ENCODE peak calls at places on chromosomes 12 and 14, in four cellular contexts. R, H, W and E are unnamed samples.

GRCh38 chr12:12823308-12823707 is 10.2 kb downstream of the DDX47 start:
- DNase-seq in H (no peak), W (no peak), R (peak), E (no peak)

GRCh38 chr14:20606190-20606901 is 15.2 kb upstream of the RNASE12 start:
- DNase-seq in W (no peak), R (no peak), H (no peak), E (peak)

GRCh38 chr14:66827182-66827581 is 319.2 kb downstream of the GPHN start:
- DNase-seq in H (no peak), W (no peak), R (no peak), E (no peak)

GRCh38 chr12:26122681-26123481 is 2.0 kb downstream of the BHLHE41 start:
- DNase-seq in H (peak), W (no peak), R (peak), E (peak)

GRCh38 chr12:13234045-13234641 is 37.6 kb downstream of the EMP1 start:
- DNase-seq in W (peak), R (peak), H (no peak), E (peak)

GRCh38 chr14:90091393-90091792 is 29.6 kb downstream of the KCNK13 start:
- DNase-seq in R (peak), W (no peak), H (no peak), E (no peak)

GRCh38 chr12:100247765-100248164 is 19.1 kb downstream of the DEPDC4 start:
- DNase-seq in R (no peak), W (no peak), H (no peak), E (no peak)

GRCh38 chr12:87816186-87816585 is 213.0 kb downstream of the C12orf50 start:
- DNase-seq in R (peak), H (no peak), W (no peak), E (no peak)

GRCh38 chr14:91088585-91088984 is 25.3 kb upstream of the DGLUCY start:
- DNase-seq in R (no peak), W (no peak), H (no peak), E (peak)

GRCh38 chr12:76633415-76633814 is 73.8 kb upstream of the OSBPL8 start:
- DNase-seq in R (no peak), H (no peak), W (no peak), E (no peak)

GRCh38 chr12:103503546-103504480 is 8.0 kb upstream of the C12orf42 start:
- DNase-seq in R (no peak), H (peak), W (peak), E (peak)

GRCh38 chr14:58288106-58288792 is 10.1 kb upstream of the ARID4A start:
- DNase-seq in H (no peak), W (no peak), R (no peak), E (no peak)

GRCh38 chr12:92340441-92341332 is 195.0 kb upstream of the BTG1 start:
- DNase-seq in W (no peak), R (no peak), H (no peak), E (no peak)

GRCh38 chr12:94242871-94243270 is 94.5 kb downstream of the PLXNC1 start:
- DNase-seq in R (no peak), W (no peak), H (no peak), E (no peak)

GRCh38 chr12:29416748-29417147 is 35.8 kb upstream of the ERGIC2 start:
- DNase-seq in R (peak), H (no peak), W (no peak), E (no peak)

GRCh38 chr14:103801459-103801858 is 45.9 kb downstream of the PPP1R13B start:
- DNase-seq in H (no peak), W (no peak), R (peak), E (no peak)

GRCh38 chr14:76917759-76918175 is 91.6 kb downstream of the LRRC74A start:
- DNase-seq in R (peak), H (peak), W (no peak), E (peak)

GRCh38 chr12:106058256-106059182 is 80.2 kb downstream of the NUAK1 start:
- DNase-seq in H (no peak), R (peak), W (no peak), E (no peak)

GRCh38 chr12:98595152-98595988 is 1.9 kb downstream of the SLC25A3 start:
- DNase-seq in H (no peak), W (no peak), R (peak), E (no peak)

GRCh38 chr14:89507521-89507920 is 90.5 kb upstream of the FOXN3 start:
- DNase-seq in W (peak), H (no peak), R (peak), E (no peak)

GRCh38 chr12:119835068-119835467 is 42.1 kb downstream of the CIT start:
- DNase-seq in R (no peak), H (no peak), W (no peak), E (no peak)

GRCh38 chr12:88703790-88704189 is 123.5 kb upstream of the KITLG start:
- DNase-seq in W (no peak), R (peak), H (no peak), E (no peak)

GRCh38 chr14:89524412-89524811 is 107.4 kb upstream of the FOXN3 start:
- DNase-seq in R (no peak), W (no peak), H (no peak), E (no peak)

GRCh38 chr12:52244615-52244994 is 11.6 kb downstream of the KRT7 start:
- DNase-seq in R (no peak), H (no peak), W (no peak), E (no peak)

GRCh38 chr14:56284641-56285040 is 166.4 kb downstream of the PELI2 start:
- DNase-seq in W (no peak), H (no peak), R (no peak), E (no peak)

GRCh38 chr14:80426686-80427085 is 215.4 kb upstream of the DIO2 start:
- DNase-seq in R (peak), W (no peak), H (no peak), E (no peak)

GRCh38 chr12:105092336-105092735 is 8.1 kb upstream of the ALDH1L2 start:
- DNase-seq in H (no peak), W (no peak), R (no peak), E (no peak)

GRCh38 chr14:91154851-91155625 is 41.2 kb downstream of the DGLUCY start:
- DNase-seq in R (peak), H (no peak), W (peak), E (peak)

GRCh38 chr12:89873745-89874144 is 165.1 kb upstream of the ATP2B1 start:
- DNase-seq in W (no peak), R (peak), H (no peak), E (no peak)

GRCh38 chr12:125079943-125080645 is 14.9 kb downstream of the AACS start:
- DNase-seq in W (no peak), R (no peak), H (no peak), E (no peak)

GRCh38 chr12:75909714-75910451 is 121.7 kb downstream of the PHLDA1 start:
- DNase-seq in H (no peak), R (no peak), W (no peak), E (no peak)

GRCh38 chr12:69284131-69284530 is 44.8 kb downstream of the CPSF6 start:
- DNase-seq in R (peak), H (peak), W (peak), E (peak)

GRCh38 chr12:6493580-6494350 is at the start of gene NCAPD2:
- DNase-seq in H (peak), W (peak), R (peak), E (peak)

GRCh38 chr12:6492838-6493579 is at the start of gene MRPL51:
- DNase-seq in W (peak), H (peak), R (peak), E (peak)

GRCh38 chr12:6494968-6495367 is 1.1 kb downstream of the NCAPD2 start:
- DNase-seq in W (no peak), H (no peak), R (no peak), E (no peak)

GRCh38 chr12:6489449-6489848 is 3.6 kb downstream of the MRPL51 start:
- DNase-seq in W (no peak), H (no peak), R (no peak), E (no peak)

DNA sequence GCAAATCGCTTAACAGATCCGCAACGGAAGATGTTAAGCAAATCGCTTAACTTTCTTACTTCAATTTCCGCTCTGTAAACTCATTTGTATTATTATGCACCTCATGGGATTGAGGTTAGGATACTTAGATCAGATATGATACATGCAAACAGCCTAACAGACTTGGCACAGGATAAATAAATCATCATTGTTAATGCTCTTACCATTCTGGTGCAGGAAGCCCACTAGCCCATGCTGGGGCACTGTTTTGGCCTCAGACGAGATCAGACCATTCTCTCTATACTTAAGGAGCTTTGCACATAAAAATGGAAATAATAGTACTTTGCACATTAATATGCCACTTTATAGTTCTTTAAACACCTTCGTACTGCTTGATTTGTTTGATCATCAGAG is 445 bp downstream of the NCAPD2 start:
- DNase-seq in W (no peak), R (no peak), H (no peak), E (no peak)
- H3K27ac ChIP-seq in W (peak), R (peak), H (no peak), E (peak)

GRCh38 chr14:45526715-45527549 is 273.9 kb upstream of the MIS18BP1 start:
- DNase-seq in R (no peak), W (peak), H (no peak), E (peak)

GRCh38 chr14:45531022-45531421 is 278.0 kb upstream of the MIS18BP1 start:
- DNase-seq in W (no peak), H (no peak), R (no peak), E (no peak)
- H3K4me3 ChIP-seq in W (no peak), H (no peak), R (no peak), E (no peak)

GRCh38 chr14:74984241-74985027 is 18.3 kb upstream of the EIF2B2 start:
- DNase-seq in H (no peak), R (no peak), W (no peak), E (no peak)

GRCh38 chr14:74981833-74982232 is 20.9 kb upstream of the EIF2B2 start:
- DNase-seq in H (no peak), W (no peak), R (no peak), E (no peak)

GRCh38 chr14:74985028-74985310 is 17.8 kb upstream of the EIF2B2 start:
- DNase-seq in R (no peak), W (no peak), H (peak), E (no peak)

GRCh38 chr14:74982661-74983060 is 20.1 kb upstream of the EIF2B2 start:
- DNase-seq in W (no peak), H (no peak), R (no peak), E (no peak)

GRCh38 chr14:74983343-74983742 is 19.4 kb upstream of the EIF2B2 start:
- DNase-seq in R (no peak), W (no peak), H (no peak), E (no peak)
- H3K27ac ChIP-seq in R (no peak), W (no peak), H (peak), E (no peak)

GRCh38 chr12:664075-664778 is 982 bp upstream of the NINJ2 start:
- DNase-seq in R (no peak), H (no peak), W (no peak), E (no peak)

GRCh38 chr12:663293-663871 is at the start of gene NINJ2:
- DNase-seq in R (no peak), W (no peak), H (peak), E (no peak)

GRCh38 chr12:661720-662486 is 1.3 kb downstream of the NINJ2 start:
- DNase-seq in H (peak), W (no peak), R (no peak), E (no peak)

GRCh38 chr12:664779-665092 is 1.5 kb upstream of the NINJ2 start:
- DNase-seq in H (no peak), W (no peak), R (no peak), E (no peak)

DNA sequence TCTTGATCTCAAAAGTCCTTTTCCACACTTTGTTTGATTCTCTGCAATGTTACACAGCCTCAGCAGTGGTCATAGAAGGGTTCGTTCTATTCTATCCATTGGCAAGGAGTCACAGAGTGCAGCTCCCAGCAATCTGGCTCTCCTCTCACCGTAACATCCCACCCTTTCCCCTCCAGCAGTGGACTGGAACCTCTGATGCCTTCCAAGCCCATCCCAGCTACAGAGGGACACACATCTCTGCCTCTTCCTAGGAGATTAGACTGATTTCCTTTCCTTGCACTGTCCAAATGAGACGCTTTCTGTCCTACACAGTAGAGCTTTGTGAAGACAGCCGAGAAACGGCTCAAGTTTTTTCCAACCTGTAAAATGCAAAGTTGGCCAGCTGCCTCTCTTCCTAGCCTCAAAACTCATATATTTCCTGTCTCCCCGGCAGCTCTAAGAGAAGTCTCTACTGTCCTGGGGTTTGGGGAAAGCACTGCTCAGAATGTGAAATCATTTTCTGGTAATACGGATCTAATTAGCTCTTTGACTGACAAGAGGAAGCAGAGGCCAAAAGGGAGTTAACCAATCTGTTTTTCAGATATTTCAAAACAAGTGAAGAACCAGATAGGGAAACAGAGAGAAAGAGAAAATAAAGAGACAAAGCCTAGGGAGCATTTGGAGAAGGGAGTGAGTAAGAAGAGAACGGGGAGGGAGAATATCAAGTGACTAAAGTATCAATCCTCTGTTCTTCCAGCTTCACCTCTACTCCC is 528 bp downstream of the NINJ2 start:
- DNase-seq in H (no peak), R (peak), W (no peak), E (no peak)
- H3K4me3 ChIP-seq in H (peak), R (peak), W (no peak), E (no peak)

GRCh38 chr12:56150563-56150962 is 1.8 kb upstream of the MYL6B start:
- DNase-seq in R (peak), H (no peak), W (no peak), E (no peak)

GRCh38 chr12:56153291-56154065 is 1.1 kb downstream of the MYL6B start:
- DNase-seq in R (no peak), H (no peak), W (no peak), E (no peak)

GRCh38 chr12:56152132-56152755 is at the start of gene MYL6B:
- DNase-seq in H (peak), W (peak), R (peak), E (peak)

GRCh38 chr12:56152756-56153137 is 360 bp downstream of the MYL6B start:
- DNase-seq in R (no peak), W (no peak), H (no peak), E (no peak)

DNA sequence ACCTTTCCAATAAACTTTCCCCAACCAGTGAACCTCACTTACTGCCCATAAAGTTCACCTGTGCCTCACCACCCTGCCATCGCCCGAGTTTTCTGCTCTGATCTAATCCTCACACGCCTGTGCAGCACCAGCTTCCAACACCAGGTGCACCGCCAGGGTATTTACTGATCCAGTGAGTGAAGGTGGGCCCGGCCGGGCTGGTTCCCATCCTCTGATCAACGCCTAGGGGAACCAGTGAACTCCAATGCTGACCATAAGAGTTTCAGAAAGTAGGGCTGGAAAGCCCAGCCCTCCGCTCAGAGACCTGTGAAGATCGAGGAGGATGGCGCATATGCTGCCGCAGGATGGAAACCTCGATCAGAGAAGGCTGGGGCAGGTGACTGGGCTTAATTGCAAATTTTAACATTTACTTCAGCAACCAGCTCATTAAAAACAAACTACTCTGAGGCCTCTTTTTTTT is 685 bp upstream of the MYL6B start:
- DNase-seq in R (peak), H (no peak), W (peak), E (peak)
- H3K27ac ChIP-seq in R (peak), H (peak), W (peak), E (peak)

GRCh38 chr12:111394480-111394879 is 11.2 kb upstream of the SH2B3 start:
- DNase-seq in H (no peak), W (no peak), R (no peak), E (no peak)

GRCh38 chr12:111395557-111396187 is 10.1 kb upstream of the SH2B3 start:
- DNase-seq in H (no peak), R (no peak), W (no peak), E (no peak)

GRCh38 chr12:111393700-111394275 is 11.9 kb upstream of the SH2B3 start:
- DNase-seq in R (no peak), W (no peak), H (peak), E (no peak)

GRCh38 chr12:111398530-111398929 is 7.2 kb upstream of the SH2B3 start:
- DNase-seq in H (no peak), R (no peak), W (no peak), E (no peak)

DNA sequence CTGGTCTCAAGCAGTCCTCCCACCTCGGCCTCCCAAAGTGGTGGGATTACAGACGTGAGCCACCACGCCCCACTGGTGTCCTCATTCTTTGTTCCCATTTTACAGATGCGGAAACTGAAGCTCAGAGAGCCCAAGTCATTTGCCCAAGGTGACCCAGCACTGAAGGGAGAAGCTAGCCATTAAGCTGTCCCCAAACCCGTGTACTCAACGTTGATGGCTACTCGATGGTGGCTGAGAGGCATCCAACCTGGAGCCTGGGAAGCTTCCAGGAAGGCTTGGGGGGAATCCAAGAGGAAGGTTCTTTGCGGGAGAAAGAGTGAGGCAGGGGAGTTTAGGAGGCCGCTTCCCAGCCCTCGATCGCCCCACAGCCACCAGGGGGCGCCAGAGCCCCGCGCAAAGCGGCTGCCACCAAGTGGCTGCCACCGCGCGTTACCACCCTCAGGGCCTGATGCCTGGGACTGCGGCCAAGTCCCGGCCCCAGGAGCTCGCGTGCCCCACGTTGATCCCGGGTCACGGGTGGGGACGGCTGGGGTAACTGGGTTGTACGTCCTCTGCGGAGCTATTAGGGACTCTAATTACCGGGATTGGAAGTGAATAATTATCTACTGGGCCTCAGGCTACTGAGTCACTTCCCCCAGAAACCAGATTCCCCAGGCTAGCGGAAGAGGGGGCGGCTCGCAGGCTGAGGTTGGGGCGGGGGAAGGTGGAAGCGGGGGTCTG is 8.8 kb upstream of the SH2B3 start:
- DNase-seq in H (peak), R (peak), W (peak), E (peak)
- H3K4me3 ChIP-seq in H (no peak), R (no peak), W (peak), E (peak)

GRCh38 chr14:102678394-102678793 is 85.9 kb downstream of the RCOR1 start:
- DNase-seq in R (no peak), W (no peak), H (no peak), E (no peak)

GRCh38 chr14:102683399-102684275 is 91.2 kb downstream of the RCOR1 start:
- DNase-seq in R (no peak), H (no peak), W (no peak), E (peak)

GRCh38 chr14:102686176-102686801 is 91.0 kb upstream of the TRAF3 start:
- DNase-seq in W (no peak), R (no peak), H (no peak), E (no peak)

GRCh38 chr14:102688290-102688689 is 89.0 kb upstream of the TRAF3 start:
- DNase-seq in R (no peak), W (no peak), H (no peak), E (no peak)

GRCh38 chr14:102684276-102684663 is 91.8 kb downstream of the RCOR1 start:
- DNase-seq in H (no peak), W (no peak), R (no peak), E (no peak)
- H3K27ac ChIP-seq in H (no peak), W (no peak), R (no peak), E (peak)

GRCh38 chr14:52266179-52266578 is 1.3 kb upstream of the PTGDR start:
- DNase-seq in H (no peak), R (peak), W (no peak), E (no peak)

GRCh38 chr14:52269100-52269499 is 1.6 kb downstream of the PTGDR start:
- DNase-seq in H (no peak), R (no peak), W (no peak), E (no peak)

GRCh38 chr14:52266782-52267181 is 716 bp upstream of the PTGDR start:
- DNase-seq in R (peak), W (no peak), H (no peak), E (no peak)

GRCh38 chr14:52268191-52269061 is 928 bp downstream of the PTGDR start:
- DNase-seq in H (peak), W (no peak), R (peak), E (no peak)

GRCh38 chr14:52267501-52268190 is at the start of gene PTGDR:
- DNase-seq in R (peak), W (no peak), H (peak), E (peak)
- H3K4me3 ChIP-seq in R (peak), W (no peak), H (peak), E (peak)

GRCh38 chr12:33671676-33672075 is 232.1 kb upstream of the SYT10 start:
- DNase-seq in R (no peak), H (no peak), W (no peak), E (no peak)

GRCh38 chr12:33672879-33673577 is 233.4 kb upstream of the SYT10 start:
- DNase-seq in H (no peak), R (no peak), W (no peak), E (no peak)

GRCh38 chr12:33669349-33669748 is 229.7 kb upstream of the SYT10 start:
- DNase-seq in R (no peak), W (no peak), H (no peak), E (no peak)

GRCh38 chr12:33670284-33670683 is 230.7 kb upstream of the SYT10 start:
- DNase-seq in W (no peak), R (no peak), H (no peak), E (no peak)
- H3K27ac ChIP-seq in W (no peak), R (no peak), H (no peak), E (no peak)